ENCODE peak calls at places on chromosomes 11 and 22, in ten cellular contexts. Y is PC-3, I is GM12865, N is HFFc6, V is NB4, R is thoracic aorta, X is SK-N-SH, J is MM.1S, F is fibroblast of villous mesenchyme, P is cardiac fibroblast. K is an unnamed sample.

GRCh38 chr22:17903564-17904295 is 120.6 kb downstream of the MICAL3 start:
- DNase-seq in P (no peak), R (no peak), J (no peak), X (peak; percentile 49), I (no peak), F (no peak), Y (no peak), N (no peak), V (no peak), K (no peak)

GRCh38 chr11:126733685-126734084 is 266.9 kb downstream of the KIRREL3 start:
- DNase-seq in N (no peak), P (no peak), Y (no peak), X (no peak), V (no peak), J (no peak), F (no peak), I (no peak), R (no peak), K (no peak)

GRCh38 chr22:43743131-43743530 is 69.0 kb downstream of the EFCAB6 start:
- DNase-seq in V (peak; percentile 26), N (no peak), P (no peak), Y (peak; percentile 14), F (no peak), I (no peak), R (no peak), J (peak; percentile 13), X (no peak), K (peak; percentile 5)

GRCh38 chr22:20997536-20998257 is 4.2 kb downstream of the THAP7 start:
- DNase-seq in R (no peak), P (no peak), V (no peak), X (no peak), F (no peak), J (no peak), I (no peak), Y (no peak), N (no peak), K (no peak)

GRCh38 chr22:17944205-17944725 is 80.1 kb downstream of the MICAL3 start:
- DNase-seq in V (no peak), X (peak; percentile 55), I (no peak), Y (no peak), N (no peak), P (no peak), R (no peak), F (no peak), J (no peak), K (no peak)

GRCh38 chr22:17807571-17808410 is 33.5 kb upstream of the BID start:
- DNase-seq in F (peak; percentile 70), V (no peak), N (no peak), P (no peak), I (no peak), Y (no peak), R (no peak), J (no peak), X (no peak), K (no peak)

GRCh38 chr22:33853200-33854097 is 66.8 kb downstream of the LARGE1 start:
- DNase-seq in I (peak; percentile 88), P (peak; percentile 84), Y (peak; percentile 2), V (peak; percentile 90), J (peak; percentile 85), F (peak; percentile 76), X (peak; percentile 64), R (no peak), N (peak; percentile 59), K (peak; percentile 56)

GRCh38 chr11:43920598-43921419 is 21.6 kb upstream of the C11orf96 start:
- DNase-seq in P (peak; percentile 100), F (peak; percentile 100), X (no peak), R (peak; percentile 63), V (peak; percentile 74), J (peak; percentile 34), N (peak; percentile 99), I (no peak), Y (peak; percentile 95), K (peak; percentile 100)

GRCh38 chr22:21842946-21843345 is 24.5 kb downstream of the MAPK1 start:
- DNase-seq in Y (no peak), N (no peak), R (no peak), J (no peak), F (no peak), I (no peak), X (no peak), P (no peak), V (no peak), K (no peak)

GRCh38 chr11:16382638-16383380 is 26.5 kb upstream of the SOX6 start:
- DNase-seq in I (no peak), F (peak; percentile 12), X (no peak), V (no peak), N (peak; percentile 52), J (no peak), Y (no peak), P (peak; percentile 4), R (no peak), K (no peak)

GRCh38 chr22:30205281-30206115 is 41.1 kb downstream of the LIF start:
- DNase-seq in F (peak; percentile 97), N (peak; percentile 93), X (peak; percentile 48), I (no peak), R (no peak), P (peak; percentile 100), Y (peak; percentile 91), V (peak; percentile 82), J (no peak), K (peak; percentile 95)

GRCh38 chr11:47715082-47715669 is at the start of gene AGBL2:
- DNase-seq in V (peak; percentile 94), X (peak; percentile 89), F (peak; percentile 71), P (peak; percentile 61), R (peak; percentile 26), Y (peak; percentile 32), N (peak; percentile 43), J (peak; percentile 71), I (peak; percentile 90), K (peak; percentile 21)

GRCh38 chr22:49660794-49661781 is 166.6 kb downstream of the BRD1 start:
- DNase-seq in I (no peak), P (no peak), X (no peak), V (no peak), F (no peak), N (no peak), J (no peak), R (no peak), Y (no peak), K (no peak)

GRCh38 chr22:27687984-27688545 is 113.5 kb downstream of the MN1 start:
- DNase-seq in X (no peak), R (no peak), P (peak; percentile 49), F (no peak), I (no peak), N (no peak), V (no peak), J (no peak), Y (no peak), K (peak; percentile 20)

GRCh38 chr11:113023228-113023627 is 62.0 kb downstream of the NCAM1 start:
- DNase-seq in P (no peak), X (no peak), I (no peak), R (no peak), V (no peak), Y (no peak), F (peak; percentile 10), N (no peak), J (no peak), K (peak; percentile 31)

GRCh38 chr11:72985645-72986044 is 156.5 kb downstream of the FCHSD2 start:
- DNase-seq in I (no peak), R (no peak), X (no peak), N (no peak), F (peak; percentile 44), Y (no peak), J (no peak), P (peak; percentile 43), V (no peak), K (no peak)

GRCh38 chr22:33844273-33844672 is 76.0 kb downstream of the LARGE1 start:
- DNase-seq in N (no peak), X (no peak), I (no peak), F (no peak), P (no peak), V (no peak), J (no peak), R (no peak), Y (no peak), K (no peak)

GRCh38 chr11:11451501-11452005 is 98.5 kb upstream of the CSNK2A3 start:
- DNase-seq in P (no peak), X (no peak), J (no peak), V (no peak), R (no peak), N (peak; percentile 20), Y (peak; percentile 10), F (no peak), I (peak; percentile 24), K (peak; percentile 5)
- TF ChIP-seq CTCF in P (no peak), X (no peak), J (no peak), V (no peak), R (no peak), N (peak; percentile 23), Y (peak; percentile 11), F (no peak), I (no peak), K (no peak)

GRCh38 chr11:69511358-69512015 is 30.0 kb downstream of the LINC01488 start:
- DNase-seq in V (no peak), Y (no peak), X (no peak), P (peak; percentile 92), N (no peak), I (no peak), R (no peak), J (no peak), F (peak; percentile 19), K (peak; percentile 67)

GRCh38 chr11:69513196-69513595 is 31.7 kb downstream of the LINC01488 start:
- DNase-seq in P (no peak), X (no peak), V (no peak), R (no peak), J (no peak), N (no peak), I (no peak), F (no peak), Y (no peak), K (no peak)

GRCh38 chr11:69513663-69514062 is 32.2 kb downstream of the LINC01488 start:
- DNase-seq in I (no peak), X (no peak), Y (no peak), F (no peak), V (no peak), J (no peak), N (no peak), P (no peak), R (no peak), K (no peak)

GRCh38 chr11:69512136-69512535 is 30.7 kb downstream of the LINC01488 start:
- DNase-seq in V (no peak), N (no peak), I (no peak), X (no peak), J (no peak), F (no peak), Y (no peak), P (no peak), R (no peak), K (no peak)

GRCh38 chr11:69512790-69513189 is 31.3 kb downstream of the LINC01488 start:
- DNase-seq in X (no peak), I (no peak), R (no peak), V (no peak), F (no peak), J (no peak), Y (no peak), P (no peak), N (no peak), K (no peak)
- TF ChIP-seq CTCF in X (no peak), I (no peak), R (no peak), V (no peak), F (no peak), J (no peak), Y (no peak), P (no peak), N (no peak), K (no peak)

GRCh38 chr11:58636587-58636986 is 14.1 kb downstream of the CNTF start:
- DNase-seq in P (no peak), Y (no peak), X (no peak), V (no peak), N (no peak), I (no peak), F (no peak), J (no peak), R (no peak), K (no peak)
- TF ChIP-seq CTCF in P (no peak), Y (peak; percentile 34), X (no peak), V (no peak), N (peak; percentile 49), I (no peak), F (peak; percentile 8), J (no peak), R (no peak), K (no peak)

GRCh38 chr11:20243974-20244373 is 83.7 kb upstream of the DBX1 start:
- DNase-seq in Y (peak; percentile 39), P (peak; percentile 8), X (no peak), F (no peak), J (no peak), N (no peak), R (no peak), V (no peak), I (no peak), K (peak; percentile 16)
- TF ChIP-seq CTCF in Y (peak; percentile 66), P (peak; percentile 42), X (peak; percentile 50), F (peak; percentile 30), J (peak; percentile 32), N (peak; percentile 65), R (no peak), V (peak; percentile 7), I (peak; percentile 20), K (peak; percentile 30)

K was measured in MCF 10A.